ENCODE peak calls at places on chromosomes 1 and 21, in four cellular contexts. Q is activated naive CD8-positive, alpha-beta T cell treated with anti-CD3 and anti-CD28 coated beads, Interleukin-2, amount 50 U/mL, for 24 hours; B is neural crest cell; K is stimulated activated naive B cell treated with anti-CD40 and anti-IgM and Interleukin-4, amounts not matched to agents 10 μg/mL and 1 μg/mL and 100 μg/mL, for 72 hours. M is an unnamed sample.

GRCh38 chr1:2228684-2229031 is 539 bp downstream of the SKI start:
- DNase-seq in Q (peak), B (no peak), K (no peak), M (peak)

GRCh38 chr1:230171337-230172015 is 104.4 kb downstream of the GALNT2 start:
- DNase-seq in Q (no peak), B (no peak), K (no peak), M (no peak)

GRCh38 chr21:9735421-9735961 is 785.9 kb upstream of the TPTE start:
- DNase-seq in Q (no peak), B (no peak), K (no peak), M (no peak)

GRCh38 chr1:168974611-168975010 is 131.9 kb upstream of the ATP1B1 start:
- DNase-seq in Q (no peak), B (no peak), K (no peak), M (no peak)

GRCh38 chr1:60963167-60963909 is 119.0 kb upstream of the NFIA start:
- DNase-seq in Q (no peak), B (no peak), K (no peak), M (no peak)

GRCh38 chr1:156805766-156806511 is 10.7 kb downstream of the SH2D2A start:
- DNase-seq in Q (no peak), B (no peak), K (no peak), M (no peak)

GRCh38 chr1:243979396-243979795 is 71.7 kb upstream of the ZBTB18 start:
- DNase-seq in Q (no peak), B (no peak), K (no peak), M (no peak)

GRCh38 chr1:9455487-9456237 is 83.6 kb upstream of the SLC25A33 start:
- DNase-seq in Q (peak), B (peak), K (peak), M (peak)

GRCh38 chr1:30048905-30049304 is 674.5 kb downstream of the MATN1 start:
- DNase-seq in Q (no peak), B (no peak), K (no peak), M (no peak)

GRCh38 chr21:26032263-26032662 is 138.3 kb downstream of the APP start:
- DNase-seq in Q (no peak), B (no peak), K (no peak), M (no peak)

GRCh38 chr1:95323117-95323516 is 89.1 kb downstream of the RWDD3 start:
- DNase-seq in Q (no peak), B (no peak), K (no peak), M (no peak)

GRCh38 chr1:99811075-99811474 is 39.1 kb upstream of the AGL start:
- DNase-seq in Q (no peak), B (no peak), K (no peak), M (no peak)

GRCh38 chr1:210250998-210251679 is 18.5 kb downstream of the SERTAD4 start:
- DNase-seq in Q (peak), B (peak), K (peak), M (no peak)

GRCh38 chr1:200921571-200922110 is 26.9 kb downstream of the INAVA start:
- DNase-seq in Q (no peak), B (no peak), K (no peak), M (peak)

GRCh38 chr1:28770601-28771165 is 33.9 kb downstream of the YTHDF2 start:
- DNase-seq in Q (no peak), B (no peak), K (no peak), M (no peak)

GRCh38 chr1:210129759-210130158 is 102.8 kb upstream of the SERTAD4 start:
- DNase-seq in Q (no peak), B (no peak), K (no peak), M (no peak)

GRCh38 chr1:178037510-178038253 is 56.2 kb upstream of the RASAL2 start:
- DNase-seq in Q (no peak), B (peak), K (no peak), M (peak)

GRCh38 chr1:244226440-244226839 is 175.4 kb downstream of the ZBTB18 start:
- DNase-seq in Q (no peak), B (no peak), K (no peak), M (no peak)

GRCh38 chr1:224644553-224645154 is 28.5 kb downstream of the CNIH3 start:
- DNase-seq in Q (peak), B (peak), K (peak), M (peak)

GRCh38 chr1:32759997-32760623 is 57.0 kb downstream of the YARS1 start:
- DNase-seq in Q (no peak), B (no peak), K (no peak), M (peak)

GRCh38 chr1:63592536-63593302 is 492 bp upstream of the PGM1 start:
- DNase-seq in Q (no peak), B (no peak), K (no peak), M (no peak)

GRCh38 chr1:225587310-225587709 is 65.6 kb downstream of the ENAH start:
- DNase-seq in Q (no peak), B (no peak), K (no peak), M (no peak)

GRCh38 chr1:98035587-98035986 is 114.8 kb upstream of the DPYD start:
- DNase-seq in Q (no peak), B (no peak), K (no peak), M (no peak)

GRCh38 chr1:19035356-19036048 is 79.0 kb upstream of the IFFO2 start:
- DNase-seq in Q (no peak), B (no peak), K (no peak), M (no peak)

GRCh38 chr1:234734864-234735263 is 124.9 kb upstream of the IRF2BP2 start:
- DNase-seq in Q (no peak), B (no peak), K (no peak), M (no peak)

GRCh38 chr1:109787845-109788605 is 24.3 kb upstream of the EPS8L3 start:
- DNase-seq in Q (no peak), B (no peak), K (no peak), M (no peak)

GRCh38 chr1:206464456-206464964 is 5.8 kb upstream of the IKBKE start:
- DNase-seq in Q (no peak), B (no peak), K (no peak), M (peak)

GRCh38 chr21:44845418-44846200 is 27.7 kb upstream of the SUMO3 start:
- DNase-seq in Q (peak), B (peak), K (peak), M (peak)

M was measured in K562.